ENCODE peak calls at places on chromosomes 7 and 10, in nine cellular contexts. One of them, this sample, is unnamed.
A peak's percentile ranks its signal among the peaks of the same experiment; 100 is the strongest.

GRCh38 chr10:17993361-17993760 is 41.6 kb downstream of the SLC39A12 start:
- DNase-seq in suprapubic skin: no peak
- DNase-seq in prostate gland: no peak
- DNase-seq in heart left ventricle: no peak
- DNase-seq in stomach: no peak
- DNase-seq in cardiac muscle cell: no peak
- DNase-seq in IMR-90: peak; percentile 96
- DNase-seq in colonic mucosa: no peak
- DNase-seq in tibial artery: no peak
- DNase-seq in this sample: no peak

GRCh38 chr7:82740246-82740848 is 296.8 kb upstream of the CACNA2D1 start:
- DNase-seq in IMR-90: peak; percentile 72
- DNase-seq in suprapubic skin: no peak
- DNase-seq in prostate gland: no peak
- DNase-seq in tibial artery: no peak
- DNase-seq in heart left ventricle: no peak
- DNase-seq in cardiac muscle cell: peak; percentile 76
- DNase-seq in stomach: peak; percentile 49
- DNase-seq in colonic mucosa: peak; percentile 31
- DNase-seq in this sample: no peak

GRCh38 chr7:33646992-33647391 is 258.3 kb upstream of the BMPER start:
- DNase-seq in stomach: no peak
- DNase-seq in tibial artery: no peak
- DNase-seq in heart left ventricle: no peak
- DNase-seq in cardiac muscle cell: no peak
- DNase-seq in suprapubic skin: no peak
- DNase-seq in prostate gland: no peak
- DNase-seq in colonic mucosa: no peak
- DNase-seq in IMR-90: peak; percentile 30
- DNase-seq in this sample: no peak

GRCh38 chr10:17375936-17376584 is 78.3 kb downstream of the ST8SIA6 start:
- DNase-seq in cardiac muscle cell: peak; percentile 15
- DNase-seq in IMR-90: peak; percentile 2
- DNase-seq in prostate gland: no peak
- DNase-seq in suprapubic skin: no peak
- DNase-seq in heart left ventricle: no peak
- DNase-seq in tibial artery: no peak
- DNase-seq in colonic mucosa: no peak
- DNase-seq in stomach: no peak
- DNase-seq in this sample: no peak

GRCh38 chr7:51261117-51261835 is 55.3 kb downstream of the COBL start:
- DNase-seq in cardiac muscle cell: no peak
- DNase-seq in prostate gland: peak; percentile 3
- DNase-seq in heart left ventricle: no peak
- DNase-seq in suprapubic skin: no peak
- DNase-seq in stomach: no peak
- DNase-seq in IMR-90: no peak
- DNase-seq in tibial artery: no peak
- DNase-seq in colonic mucosa: no peak
- DNase-seq in this sample: no peak

GRCh38 chr10:129814681-129815646 is 149.1 kb downstream of the EBF3 start:
- DNase-seq in suprapubic skin: no peak
- DNase-seq in colonic mucosa: no peak
- DNase-seq in IMR-90: no peak
- DNase-seq in stomach: no peak
- DNase-seq in tibial artery: no peak
- DNase-seq in heart left ventricle: no peak
- DNase-seq in prostate gland: no peak
- DNase-seq in cardiac muscle cell: no peak
- DNase-seq in this sample: peak; percentile 47

GRCh38 chr10:124308811-124309210 is 109.9 kb downstream of the OAT start:
- DNase-seq in prostate gland: no peak
- DNase-seq in cardiac muscle cell: no peak
- DNase-seq in colonic mucosa: no peak
- DNase-seq in tibial artery: peak; percentile 17
- DNase-seq in IMR-90: no peak
- DNase-seq in heart left ventricle: no peak
- DNase-seq in stomach: no peak
- DNase-seq in suprapubic skin: no peak
- DNase-seq in this sample: no peak

GRCh38 chr7:108581655-108582491 is 12.2 kb downstream of the DNAJB9 start:
- DNase-seq in tibial artery: no peak
- DNase-seq in IMR-90: no peak
- DNase-seq in colonic mucosa: no peak
- DNase-seq in cardiac muscle cell: peak; percentile 13
- DNase-seq in stomach: no peak
- DNase-seq in prostate gland: peak; percentile 10
- DNase-seq in suprapubic skin: no peak
- DNase-seq in heart left ventricle: no peak
- DNase-seq in this sample: no peak

GRCh38 chr10:125343118-125343752 is 182.9 kb upstream of the CTBP2 start:
- DNase-seq in tibial artery: no peak
- DNase-seq in colonic mucosa: peak; percentile 44
- DNase-seq in prostate gland: no peak
- DNase-seq in stomach: no peak
- DNase-seq in IMR-90: peak; percentile 36
- DNase-seq in suprapubic skin: no peak
- DNase-seq in heart left ventricle: no peak
- DNase-seq in cardiac muscle cell: peak; percentile 29
- DNase-seq in this sample: no peak

GRCh38 chr10:86685416-86685815 is 17.1 kb downstream of the LDB3 start:
- DNase-seq in heart left ventricle: no peak
- DNase-seq in IMR-90: no peak
- DNase-seq in prostate gland: no peak
- DNase-seq in cardiac muscle cell: no peak
- DNase-seq in tibial artery: no peak
- DNase-seq in colonic mucosa: no peak
- DNase-seq in stomach: no peak
- DNase-seq in suprapubic skin: no peak
- DNase-seq in this sample: no peak
- H3K4me1 ChIP-seq in heart left ventricle: peaks cover 48% of the 10 kb centered on the region
- H3K4me1 ChIP-seq in IMR-90: peaks cover 27% of the 10 kb centered on the region
- H3K4me1 ChIP-seq in prostate gland: no peaks in the 10 kb centered on the region
- H3K4me1 ChIP-seq in cardiac muscle cell: peaks cover 67% of the 10 kb centered on the region
- H3K4me1 ChIP-seq in tibial artery: no peaks in the 10 kb centered on the region
- H3K4me1 ChIP-seq in colonic mucosa: no peaks in the 10 kb centered on the region
- H3K4me1 ChIP-seq in stomach: peaks cover 19% of the 10 kb centered on the region
- H3K4me1 ChIP-seq in suprapubic skin: peaks cover 8% of the 10 kb centered on the region
- H3K4me1 ChIP-seq in this sample: no peaks in the 10 kb centered on the region

GRCh38 chr7:12674861-12675260 is 12.6 kb upstream of the ARL4A start:
- DNase-seq in suprapubic skin: no peak
- DNase-seq in stomach: no peak
- DNase-seq in prostate gland: no peak
- DNase-seq in cardiac muscle cell: peak; percentile 79
- DNase-seq in heart left ventricle: no peak
- DNase-seq in tibial artery: no peak
- DNase-seq in colonic mucosa: peak; percentile 51
- DNase-seq in IMR-90: peak; percentile 61
- DNase-seq in this sample: no peak
- TF ChIP-seq CTCF in suprapubic skin: peak; percentile 24
- TF ChIP-seq CTCF in stomach: peak; percentile 31
- TF ChIP-seq CTCF in prostate gland: no peak
- TF ChIP-seq CTCF in cardiac muscle cell: peak; percentile 62
- TF ChIP-seq CTCF in heart left ventricle: peak; percentile 24
- TF ChIP-seq CTCF in tibial artery: no peak
- TF ChIP-seq CTCF in colonic mucosa: peak; percentile 30
- TF ChIP-seq CTCF in IMR-90: peak; percentile 54
- TF ChIP-seq CTCF in this sample: no peak

GRCh38 chr10:50513956-50514355 is 109.8 kb downstream of the SGMS1 start:
- DNase-seq in colonic mucosa: no peak
- DNase-seq in IMR-90: no peak
- DNase-seq in stomach: no peak
- DNase-seq in cardiac muscle cell: no peak
- DNase-seq in heart left ventricle: no peak
- DNase-seq in prostate gland: no peak
- DNase-seq in suprapubic skin: no peak
- DNase-seq in tibial artery: no peak
- DNase-seq in this sample: no peak

GRCh38 chr10:50510517-50511473 is 113.0 kb downstream of the SGMS1 start:
- DNase-seq in suprapubic skin: no peak
- DNase-seq in cardiac muscle cell: no peak
- DNase-seq in colonic mucosa: no peak
- DNase-seq in tibial artery: no peak
- DNase-seq in heart left ventricle: no peak
- DNase-seq in IMR-90: no peak
- DNase-seq in stomach: no peak
- DNase-seq in prostate gland: no peak
- DNase-seq in this sample: no peak

GRCh38 chr10:50512743-50513416 is 110.9 kb downstream of the SGMS1 start:
- DNase-seq in colonic mucosa: no peak
- DNase-seq in heart left ventricle: no peak
- DNase-seq in tibial artery: no peak
- DNase-seq in cardiac muscle cell: no peak
- DNase-seq in stomach: no peak
- DNase-seq in prostate gland: no peak
- DNase-seq in suprapubic skin: no peak
- DNase-seq in IMR-90: no peak
- DNase-seq in this sample: no peak

GRCh38 chr10:50511512-50512213 is 112.1 kb downstream of the SGMS1 start:
- DNase-seq in tibial artery: no peak
- DNase-seq in colonic mucosa: no peak
- DNase-seq in cardiac muscle cell: peak; percentile 14
- DNase-seq in suprapubic skin: no peak
- DNase-seq in stomach: no peak
- DNase-seq in IMR-90: peak; percentile 80
- DNase-seq in prostate gland: no peak
- DNase-seq in heart left ventricle: no peak
- DNase-seq in this sample: no peak

GRCh38 chr10:50512214-50512595 is 111.6 kb downstream of the SGMS1 start:
- DNase-seq in prostate gland: no peak
- DNase-seq in cardiac muscle cell: peak; percentile 28
- DNase-seq in stomach: no peak
- DNase-seq in suprapubic skin: no peak
- DNase-seq in colonic mucosa: no peak
- DNase-seq in heart left ventricle: no peak
- DNase-seq in tibial artery: no peak
- DNase-seq in IMR-90: peak; percentile 55
- DNase-seq in this sample: no peak
- H3K4me1 ChIP-seq in prostate gland: peaks cover 6% of the 10 kb centered on the region
- H3K4me1 ChIP-seq in cardiac muscle cell: peaks cover 3% of the 10 kb centered on the region
- H3K4me1 ChIP-seq in stomach: peaks cover 18% of the 10 kb centered on the region
- H3K4me1 ChIP-seq in suprapubic skin: peaks cover 28% of the 10 kb centered on the region
- H3K4me1 ChIP-seq in colonic mucosa: peaks cover 19% of the 10 kb centered on the region
- H3K4me1 ChIP-seq in heart left ventricle: peaks cover 37% of the 10 kb centered on the region
- H3K4me1 ChIP-seq in tibial artery: no peaks in the 10 kb centered on the region
- H3K4me1 ChIP-seq in IMR-90: peaks cover 12% of the 10 kb centered on the region
- H3K4me1 ChIP-seq in this sample: peaks cover 29% of the 10 kb centered on the region

DNA sequence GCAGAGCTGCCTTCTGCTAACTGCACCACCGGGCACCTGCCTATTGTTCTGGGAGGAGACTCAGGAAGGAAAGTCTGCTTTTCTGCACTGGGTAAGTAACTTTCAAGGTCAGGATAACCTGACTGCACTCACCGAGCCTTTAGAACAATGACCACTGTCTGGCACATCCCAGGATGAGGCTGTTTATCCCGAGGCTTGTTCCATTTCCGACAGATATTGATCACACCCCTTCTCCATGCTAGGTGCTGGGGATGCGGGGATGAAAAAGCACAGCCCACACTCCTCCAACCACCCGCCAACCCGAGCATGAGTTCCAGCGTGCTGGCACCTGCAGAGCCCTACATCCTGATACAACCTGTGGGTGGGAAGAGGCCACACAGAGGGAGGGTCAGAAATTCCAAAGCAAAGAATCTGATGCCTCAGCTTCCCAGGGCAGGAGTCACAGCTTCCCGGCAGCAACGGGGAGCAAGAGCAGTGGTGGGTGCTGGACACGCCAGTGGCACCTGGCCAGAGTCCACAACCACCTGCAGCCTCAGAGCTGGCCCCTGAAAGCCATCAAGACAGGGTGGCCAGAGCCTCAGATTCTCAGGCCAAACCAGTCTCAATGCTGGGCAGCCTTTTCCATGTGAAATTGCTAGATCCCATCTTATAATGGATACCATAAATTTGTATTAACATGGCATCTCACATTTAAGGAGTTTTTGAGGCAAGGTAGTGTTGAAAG is 34.9 kb upstream of the CNPY1 start:
- DNase-seq in stomach: no peak
- DNase-seq in IMR-90: no peak
- DNase-seq in tibial artery: peak; percentile 48
- DNase-seq in colonic mucosa: no peak
- DNase-seq in suprapubic skin: peak; percentile 25
- DNase-seq in heart left ventricle: no peak
- DNase-seq in prostate gland: no peak
- DNase-seq in cardiac muscle cell: no peak
- DNase-seq in this sample: no peak
- TF ChIP-seq CTCF in stomach: no peak
- TF ChIP-seq CTCF in IMR-90: no peak
- TF ChIP-seq CTCF in tibial artery: no peak
- TF ChIP-seq CTCF in colonic mucosa: no peak
- TF ChIP-seq CTCF in suprapubic skin: no peak
- TF ChIP-seq CTCF in heart left ventricle: no peak
- TF ChIP-seq CTCF in prostate gland: no peak
- TF ChIP-seq CTCF in cardiac muscle cell: no peak
- TF ChIP-seq CTCF in this sample: no peak

GRCh38 chr7:69177326-69177897 is 420.9 kb upstream of the AUTS2 start:
- DNase-seq in cardiac muscle cell: peak; percentile 56
- DNase-seq in heart left ventricle: peak; percentile 22
- DNase-seq in colonic mucosa: no peak
- DNase-seq in prostate gland: no peak
- DNase-seq in IMR-90: no peak
- DNase-seq in suprapubic skin: no peak
- DNase-seq in tibial artery: no peak
- DNase-seq in stomach: no peak
- DNase-seq in this sample: no peak
- H3K4me1 ChIP-seq in cardiac muscle cell: no peaks in the 10 kb centered on the region
- H3K4me1 ChIP-seq in heart left ventricle: peaks cover 11% of the 10 kb centered on the region
- H3K4me1 ChIP-seq in colonic mucosa: no peaks in the 10 kb centered on the region
- H3K4me1 ChIP-seq in prostate gland: no peaks in the 10 kb centered on the region
- H3K4me1 ChIP-seq in IMR-90: no peaks in the 10 kb centered on the region
- H3K4me1 ChIP-seq in suprapubic skin: no peaks in the 10 kb centered on the region
- H3K4me1 ChIP-seq in tibial artery: no peaks in the 10 kb centered on the region
- H3K4me1 ChIP-seq in stomach: no peaks in the 10 kb centered on the region
- H3K4me1 ChIP-seq in this sample: no peaks in the 10 kb centered on the region

GRCh38 chr10:44978570-44979280 is at the start of gene DEPP1:
- DNase-seq in prostate gland: peak; percentile 97
- DNase-seq in colonic mucosa: peak; percentile 95
- DNase-seq in heart left ventricle: peak; percentile 92
- DNase-seq in stomach: peak; percentile 97
- DNase-seq in cardiac muscle cell: peak; percentile 95
- DNase-seq in IMR-90: peak; percentile 93
- DNase-seq in tibial artery: peak; percentile 97
- DNase-seq in suprapubic skin: peak; percentile 92
- DNase-seq in this sample: peak; percentile 96
- TF ChIP-seq CTCF in prostate gland: no peak
- TF ChIP-seq CTCF in colonic mucosa: no peak
- TF ChIP-seq CTCF in heart left ventricle: no peak
- TF ChIP-seq CTCF in stomach: peak; percentile 36
- TF ChIP-seq CTCF in cardiac muscle cell: peak; percentile 14
- TF ChIP-seq CTCF in IMR-90: peak; percentile 8
- TF ChIP-seq CTCF in tibial artery: no peak
- TF ChIP-seq CTCF in suprapubic skin: peak; percentile 7
- TF ChIP-seq CTCF in this sample: no peak

GRCh38 chr10:88851706-88852105 is at the start of gene ANKRD22:
- DNase-seq in heart left ventricle: no peak
- DNase-seq in tibial artery: no peak
- DNase-seq in IMR-90: peak; percentile 75
- DNase-seq in stomach: peak; percentile 85
- DNase-seq in prostate gland: peak; percentile 93
- DNase-seq in cardiac muscle cell: peak; percentile 89
- DNase-seq in colonic mucosa: peak; percentile 90
- DNase-seq in suprapubic skin: peak; percentile 64
- DNase-seq in this sample: peak; percentile 61
- H3K4me1 ChIP-seq in heart left ventricle: no peaks in the 10 kb centered on the region
- H3K4me1 ChIP-seq in tibial artery: no peaks in the 10 kb centered on the region
- H3K4me1 ChIP-seq in IMR-90: peaks cover 7% of the 10 kb centered on the region
- H3K4me1 ChIP-seq in stomach: peaks cover 25% of the 10 kb centered on the region
- H3K4me1 ChIP-seq in prostate gland: peaks cover 2% of the 10 kb centered on the region
- H3K4me1 ChIP-seq in cardiac muscle cell: no peaks in the 10 kb centered on the region
- H3K4me1 ChIP-seq in colonic mucosa: peaks cover 6% of the 10 kb centered on the region
- H3K4me1 ChIP-seq in suprapubic skin: peaks cover 49% of the 10 kb centered on the region
- H3K4me1 ChIP-seq in this sample: no peaks in the 10 kb centered on the region

This sample was measured in right atrium auricular region.